ENCODE peak calls at places on chromosome 11, in six cellular contexts. X is brain microvascular endothelial cell, E is tibial nerve, T is HFFc6, B is colonic mucosa, A is ovary. C is an unnamed sample.

GRCh38 chr11:1916132-1916985 is 3.1 kb upstream of the TNNT3 start:
- DNase-seq in B (no peak), T (no peak), X (no peak), A (no peak), E (no peak), C (no peak)

GRCh38 chr11:46389450-46390330 is 1.9 kb downstream of the CHRM4 start:
- DNase-seq in B (peak), T (peak), E (peak), A (peak), X (peak), C (peak)

GRCh38 chr11:19426719-19427066 is 185.9 kb upstream of the E2F8 start:
- DNase-seq in E (no peak), X (no peak), T (no peak), B (no peak), A (no peak), C (no peak)

GRCh38 chr11:3920148-3920852 is 64.8 kb downstream of the STIM1 start:
- DNase-seq in B (peak), E (peak), X (peak), A (no peak), T (peak), C (no peak)

GRCh38 chr11:68053981-68054812 is 15.4 kb downstream of the TCIRG1 start:
- DNase-seq in X (no peak), E (no peak), A (no peak), T (no peak), B (no peak), C (no peak)

GRCh38 chr11:114115406-114116054 is 56.0 kb downstream of the ZBTB16 start:
- DNase-seq in B (no peak), A (no peak), X (no peak), T (no peak), E (no peak), C (no peak)

GRCh38 chr11:14055936-14056335 is 93.4 kb downstream of the SPON1 start:
- DNase-seq in T (no peak), E (no peak), X (no peak), B (no peak), A (no peak), C (no peak)

GRCh38 chr11:121109916-121110656 is 9.0 kb downstream of the TECTA start:
- DNase-seq in A (no peak), T (no peak), B (no peak), E (no peak), X (no peak), C (no peak)

GRCh38 chr11:76769645-76770586 is 13.2 kb upstream of the TSKU start:
- DNase-seq in B (peak), T (peak), E (no peak), A (no peak), X (peak), C (no peak)

GRCh38 chr11:1100417-1101245 is 26.0 kb downstream of the MUC2 start:
- DNase-seq in E (no peak), X (no peak), A (no peak), T (no peak), B (no peak), C (no peak)

GRCh38 chr11:69215784-69216415 is 60.2 kb downstream of the SMIM38 start:
- DNase-seq in B (no peak), T (peak), X (no peak), E (no peak), A (no peak), C (no peak)

GRCh38 chr11:75603791-75604736 is 42.0 kb downstream of the SERPINH1 start:
- DNase-seq in B (no peak), A (no peak), X (peak), E (no peak), T (peak), C (no peak)

GRCh38 chr11:3969613-3970012 is 114.1 kb downstream of the STIM1 start:
- DNase-seq in A (no peak), B (no peak), E (no peak), X (no peak), T (no peak), C (no peak)

GRCh38 chr11:123302751-123303195 is 107.7 kb upstream of the CLMP start:
- DNase-seq in B (no peak), X (peak), A (no peak), T (peak), E (no peak), C (no peak)

GRCh38 chr11:73239571-73240189 is 21.6 kb downstream of the P2RY2 start:
- DNase-seq in B (no peak), A (no peak), E (no peak), T (no peak), X (no peak), C (no peak)

GRCh38 chr11:65429724-65430405 is 7.3 kb downstream of the NEAT1 start:
- DNase-seq in E (peak), T (peak), X (peak), B (peak), A (peak), C (no peak)

GRCh38 chr11:2102132-2102882 is 36.9 kb downstream of the IGF2 start:
- DNase-seq in A (no peak), B (peak), E (no peak), X (no peak), T (no peak), C (no peak)

GRCh38 chr11:967995-968751 is 42.5 kb downstream of the AP2A2 start:
- DNase-seq in T (no peak), E (peak), A (no peak), B (no peak), X (no peak), C (no peak)

GRCh38 chr11:12258451-12258850 is 118.9 kb upstream of the PARVA start:
- DNase-seq in X (peak), A (no peak), B (no peak), T (peak), E (no peak), C (no peak)

GRCh38 chr11:72750086-72750485 is 2.1 kb downstream of the ARAP1 start:
- DNase-seq in B (no peak), T (no peak), X (no peak), A (no peak), E (no peak), C (peak)

GRCh38 chr11:112163875-112164521 is at the start of gene IL18:
- DNase-seq in A (no peak), T (no peak), E (peak), B (peak), X (no peak), C (no peak)

GRCh38 chr11:114317738-114318137 is 21.5 kb downstream of the NNMT start:
- DNase-seq in A (peak), B (peak), T (peak), E (no peak), X (no peak), C (peak)

GRCh38 chr11:66696186-66696585 is 18.5 kb upstream of the RBM4B start:
- DNase-seq in B (no peak), X (no peak), T (no peak), A (no peak), E (no peak), C (no peak)

GRCh38 chr11:120182357-120182756 is 28.5 kb upstream of the OAF start:
- DNase-seq in X (no peak), T (no peak), B (peak), A (no peak), E (peak), C (no peak)

GRCh38 chr11:112903310-112903709 is 57.9 kb upstream of the NCAM1 start:
- DNase-seq in E (no peak), B (no peak), X (no peak), A (no peak), T (no peak), C (peak)

GRCh38 chr11:124644426-124645280 is 22.0 kb downstream of the TBRG1 start:
- DNase-seq in A (peak), X (peak), E (peak), B (peak), T (peak), C (peak)

GRCh38 chr11:58659404-58659803 is 36.9 kb downstream of the CNTF start:
- DNase-seq in B (no peak), E (no peak), T (no peak), A (no peak), X (no peak), C (no peak)

GRCh38 chr11:12587333-12587997 is 86.8 kb upstream of the TEAD1 start:
- DNase-seq in X (peak), A (no peak), T (peak), E (no peak), B (no peak), C (no peak)

GRCh38 chr11:26106713-26107112 is 225.2 kb upstream of the ANO3 start:
- DNase-seq in E (no peak), T (no peak), A (no peak), B (no peak), X (no peak), C (no peak)

GRCh38 chr11:82906236-82906635 is 4.7 kb downstream of the DDIAS start:
- DNase-seq in T (peak), X (no peak), B (no peak), A (no peak), E (no peak), C (no peak)

GRCh38 chr11:63613517-63614135 is 607 bp downstream of the PLAAT3 start:
- DNase-seq in B (peak), A (peak), X (no peak), E (peak), T (no peak), C (no peak)

GRCh38 chr11:134524201-134524600 is 112.2 kb upstream of the B3GAT1 start:
- DNase-seq in B (no peak), E (no peak), A (no peak), X (no peak), T (no peak), C (no peak)

GRCh38 chr11:37371346-37371970 is 773.4 kb upstream of the RAG2 start:
- DNase-seq in E (no peak), B (no peak), T (no peak), A (no peak), X (no peak), C (no peak)

GRCh38 chr11:69674267-69674885 is 777 bp downstream of the LTO1 start:
- DNase-seq in B (peak), T (peak), X (peak), E (no peak), A (no peak), C (no peak)

GRCh38 chr11:2267871-2268825 is 2.2 kb downstream of the ASCL2 start:
- DNase-seq in B (no peak), X (no peak), E (no peak), A (no peak), T (no peak), C (peak)

GRCh38 chr11:118167906-118168305 is 8.5 kb downstream of the SCN2B start:
- DNase-seq in A (no peak), E (no peak), X (no peak), T (no peak), B (no peak), C (no peak)
- TF ChIP-seq CTCF in A (no peak), E (no peak), X (no peak), T (no peak), B (no peak), C (no peak)

DNA sequence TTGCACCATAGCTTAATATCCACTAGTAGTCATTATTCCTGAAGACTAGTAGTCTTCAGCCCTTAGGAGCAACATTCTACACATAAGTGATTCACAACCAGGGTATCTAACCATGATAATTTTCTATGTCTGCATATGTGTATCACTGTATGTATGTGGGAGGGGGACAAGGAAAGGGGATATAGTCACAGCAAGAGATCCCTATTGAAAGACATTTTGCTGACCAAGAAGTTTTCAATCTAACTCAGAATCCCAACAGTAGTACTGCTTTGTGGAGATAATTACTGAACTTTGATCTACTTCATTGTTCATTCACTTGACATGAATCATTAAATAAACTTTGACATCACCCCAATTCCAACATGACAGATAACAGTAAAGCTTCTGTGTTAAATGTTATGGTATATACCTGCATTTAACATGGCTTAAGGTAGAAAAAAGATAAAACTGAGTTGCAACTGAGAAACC is 10.3 kb downstream of the PIK3C2A start:
- DNase-seq in A (no peak), X (no peak), E (no peak), B (no peak), T (peak), C (no peak)
- TF ChIP-seq CTCF in A (no peak), X (no peak), E (no peak), B (no peak), T (peak), C (no peak)

DNA sequence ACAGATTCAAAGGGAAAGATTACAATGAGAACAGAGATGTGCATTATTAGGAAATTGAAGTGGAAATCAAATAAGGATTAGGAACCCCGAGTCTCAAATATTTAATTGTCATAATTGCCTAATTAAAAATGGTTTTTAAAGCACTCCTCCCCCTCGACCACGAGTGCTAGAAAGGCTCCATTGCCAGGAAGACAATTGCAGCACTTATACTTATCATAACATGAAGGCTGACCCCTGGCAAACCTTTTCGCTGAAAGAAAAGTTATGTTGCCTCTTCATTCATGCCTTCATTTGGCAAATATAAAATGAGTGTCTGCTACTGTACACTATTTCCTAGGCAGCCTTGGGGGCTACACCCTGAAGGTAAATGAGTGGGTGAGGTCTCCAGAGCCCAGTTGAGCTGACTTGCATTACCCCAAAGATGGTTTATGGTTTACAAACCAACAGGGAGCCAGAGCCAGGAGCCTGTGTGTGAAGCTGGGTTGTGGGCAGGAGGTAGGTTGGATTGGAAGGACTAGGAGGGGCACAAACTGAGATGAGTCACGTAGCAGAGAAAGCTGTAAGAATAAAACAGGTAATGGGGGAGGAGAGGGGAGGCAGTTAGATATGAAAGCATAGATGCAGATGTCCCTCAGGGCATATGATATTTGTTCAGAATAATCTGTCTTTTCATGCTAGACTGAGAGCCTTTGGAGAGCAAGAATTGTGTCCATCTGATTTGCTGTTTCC is 175.4 kb upstream of the BDNF start:
- DNase-seq in X (no peak), B (no peak), A (no peak), T (no peak), E (no peak), C (no peak)
- TF ChIP-seq CTCF in X (no peak), B (no peak), A (no peak), T (no peak), E (no peak), C (no peak)

GRCh38 chr11:30045144-30045543 is 28.3 kb upstream of the KCNA4 start:
- DNase-seq in B (no peak), A (no peak), X (no peak), T (no peak), E (no peak), C (no peak)

GRCh38 chr11:30046211-30046945 is 29.5 kb upstream of the KCNA4 start:
- DNase-seq in A (no peak), T (no peak), X (no peak), E (no peak), B (no peak), C (no peak)

GRCh38 chr11:30049214-30049613 is 32.4 kb upstream of the KCNA4 start:
- DNase-seq in T (no peak), A (no peak), X (no peak), B (no peak), E (no peak), C (no peak)
- TF ChIP-seq CTCF in T (no peak), A (no peak), X (no peak), B (no peak), E (no peak), C (no peak)

GRCh38 chr11:95994340-95994728 is 70.4 kb upstream of the MTMR2 start:
- DNase-seq in X (no peak), E (no peak), T (no peak), B (no peak), A (no peak), C (no peak)

GRCh38 chr11:95996621-95997020 is 72.7 kb upstream of the MTMR2 start:
- DNase-seq in A (no peak), E (no peak), T (no peak), B (no peak), X (no peak), C (no peak)

GRCh38 chr11:95991545-95991944 is 67.6 kb upstream of the MTMR2 start:
- DNase-seq in A (no peak), B (no peak), T (peak), X (no peak), E (no peak), C (no peak)

GRCh38 chr11:95991101-95991500 is 67.2 kb upstream of the MTMR2 start:
- DNase-seq in A (no peak), T (peak), E (no peak), B (no peak), X (no peak), C (no peak)

DNA sequence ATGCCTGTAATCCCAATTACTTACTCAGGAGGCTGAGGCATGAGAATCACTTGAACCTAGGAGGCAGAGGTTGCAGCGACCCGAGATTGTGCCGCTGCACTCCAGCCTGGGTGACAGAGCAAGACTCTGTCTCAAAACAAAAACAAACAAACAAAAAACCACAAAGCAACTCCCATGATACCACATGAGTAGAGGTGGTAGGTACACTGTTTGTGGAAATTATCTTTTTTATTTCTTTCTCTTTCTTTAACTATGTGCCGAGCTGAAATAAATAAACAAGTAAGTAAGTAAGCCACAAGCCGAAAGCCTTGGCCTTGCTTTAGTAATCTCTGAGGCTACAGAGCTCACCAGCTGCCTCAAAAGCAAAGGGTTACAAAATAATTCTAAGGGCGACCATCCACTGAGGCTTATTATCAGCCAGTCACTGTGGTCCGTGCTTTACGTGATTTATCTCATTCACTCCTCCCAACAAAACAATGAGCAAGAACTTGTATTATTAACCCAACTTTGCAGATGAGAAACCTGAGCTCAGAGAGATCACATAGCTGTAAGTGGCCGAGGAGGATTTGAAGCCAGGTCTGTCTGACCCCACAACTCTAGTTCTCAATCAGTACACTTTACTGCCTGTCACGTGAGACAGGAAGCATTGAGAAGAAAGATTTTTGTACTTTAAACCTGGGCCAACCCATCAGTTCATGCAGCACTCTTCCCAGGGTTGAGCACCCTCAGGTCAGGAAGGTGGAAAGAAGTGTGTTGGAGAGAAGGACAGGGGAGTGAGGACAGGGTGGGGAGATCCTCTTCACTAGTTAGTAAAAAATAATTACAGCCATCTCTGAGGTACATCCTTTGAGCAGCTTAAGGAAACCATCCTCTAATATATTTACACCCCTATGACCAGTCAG is 69.8 kb upstream of the MTMR2 start:
- DNase-seq in E (no peak), T (no peak), A (no peak), B (no peak), X (no peak), C (no peak)
- TF ChIP-seq CTCF in E (no peak), T (no peak), A (no peak), B (no peak), X (no peak), C (no peak)

GRCh38 chr11:93694586-93694985 is 33.1 kb downstream of the CEP295 start:
- DNase-seq in E (no peak), T (no peak), A (no peak), X (no peak), B (no peak), C (no peak)

GRCh38 chr11:93689166-93689734 is 27.8 kb downstream of the CEP295 start:
- DNase-seq in E (no peak), B (no peak), X (no peak), A (no peak), T (no peak), C (no peak)

DNA sequence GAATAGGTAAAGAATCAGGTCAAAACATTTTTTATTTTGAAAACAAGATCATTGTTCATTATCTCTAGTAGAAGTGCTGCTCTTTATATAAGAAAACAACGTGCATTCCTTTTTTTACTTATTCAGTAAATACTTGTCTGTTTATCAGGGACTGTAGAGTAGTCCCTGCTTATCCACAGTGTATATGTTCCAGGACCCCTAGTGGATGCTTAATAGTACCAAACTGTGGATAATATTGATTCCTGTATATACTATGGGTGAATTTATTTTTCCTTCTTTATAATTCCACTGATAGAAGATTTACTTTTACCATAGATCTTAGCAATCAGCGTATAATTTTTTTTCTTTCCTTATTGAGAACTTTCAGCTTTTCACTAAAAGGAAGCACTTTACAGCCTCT is 32.6 kb downstream of the CEP295 start:
- DNase-seq in A (no peak), B (no peak), X (no peak), T (no peak), E (no peak), C (no peak)
- TF ChIP-seq CTCF in A (no peak), B (no peak), X (peak), T (peak), E (no peak), C (peak)

DNA sequence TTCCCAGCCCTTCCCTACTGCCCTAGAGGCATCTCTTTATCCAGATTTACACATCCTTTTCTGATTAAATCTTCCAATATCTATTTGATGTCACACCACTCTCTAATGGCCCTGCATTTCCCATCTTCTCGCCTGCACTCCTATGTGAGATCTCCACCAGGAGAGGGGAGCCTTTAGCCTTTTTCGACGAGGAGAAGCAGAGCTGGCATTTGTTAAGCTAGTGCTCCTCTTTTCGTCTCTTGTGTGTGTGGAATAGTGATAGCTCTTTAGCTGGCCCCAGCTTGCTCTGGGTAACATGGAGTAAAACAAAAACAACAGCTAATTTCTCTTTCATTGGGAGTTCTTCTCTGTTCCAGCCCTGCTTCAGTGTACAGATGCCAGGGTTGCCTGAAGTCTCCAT is 536.5 kb downstream of the NTM start:
- DNase-seq in T (no peak), E (no peak), X (no peak), A (no peak), B (no peak), C (no peak)
- TF ChIP-seq CTCF in T (peak), E (peak), X (peak), A (no peak), B (no peak), C (no peak)